ENCODE peak calls at places on chromosomes 7 and 10, in eight cellular contexts. B is thoracic aorta; Z is effector memory CD4-positive, alpha-beta T cell; T is cardiac muscle cell; F is CD8-positive, alpha-beta memory T cell; X is GM23248; U is adipocyte; E is uterus. D is an unnamed sample.
A peak's percentile ranks its signal among the peaks of the same experiment; 100 is the strongest.

GRCh38 chr7:150379590-150380379 is 655 bp downstream of the ZNF775 start:
- DNase-seq in B (no peak), Z (no peak), T (no peak), F (no peak), X (peak; percentile 44), U (peak; percentile 51), E (no peak), D (no peak)

GRCh38 chr10:12351447-12351846 is 2.1 kb downstream of the CAMK1D start:
- DNase-seq in B (no peak), Z (no peak), T (no peak), F (no peak), X (no peak), U (no peak), E (no peak), D (no peak)

GRCh38 chr10:11861341-11861740 is 38.2 kb downstream of the PROSER2 start:
- DNase-seq in B (no peak), Z (no peak), T (no peak), F (no peak), X (no peak), U (no peak), E (no peak), D (no peak)

GRCh38 chr7:141590666-141591065 is 39.5 kb downstream of the AGK start:
- DNase-seq in B (no peak), Z (no peak), T (no peak), F (no peak), X (peak; percentile 1), U (no peak), E (no peak), D (no peak)

GRCh38 chr7:123209786-123210185 is 10.0 kb upstream of the SLC13A1 start:
- DNase-seq in B (no peak), Z (no peak), T (peak; percentile 20), F (no peak), X (no peak), U (no peak), E (no peak), D (no peak)

GRCh38 chr7:145848691-145849090 is 267.9 kb upstream of the CNTNAP2 start:
- DNase-seq in B (no peak), Z (no peak), T (peak; percentile 63), F (no peak), X (no peak), U (no peak), E (no peak), D (no peak)

GRCh38 chr7:2820508-2820934 is 23.6 kb downstream of the GNA12 start:
- DNase-seq in B (peak; percentile 68), Z (no peak), T (no peak), F (no peak), X (peak; percentile 94), U (peak; percentile 94), E (peak; percentile 86), D (peak; percentile 66)

GRCh38 chr10:77405771-77406241 is 231.8 kb downstream of the KCNMA1 start:
- DNase-seq in B (peak; percentile 64), Z (no peak), T (peak; percentile 26), F (no peak), X (peak; percentile 85), U (peak; percentile 76), E (peak; percentile 74), D (peak; percentile 91)

GRCh38 chr7:21996641-21997040 is 50.9 kb upstream of the CDCA7L start:
- DNase-seq in B (no peak), Z (no peak), T (no peak), F (no peak), X (peak; percentile 33), U (peak; percentile 46), E (no peak), D (no peak)

GRCh38 chr7:151251328-151251925 is 2.9 kb upstream of the SMARCD3 start:
- DNase-seq in B (no peak), Z (no peak), T (peak; percentile 75), F (peak; percentile 15), X (peak; percentile 76), U (no peak), E (peak; percentile 72), D (no peak)

GRCh38 chr7:99626661-99627060 is 9.9 kb downstream of the ZSCAN25 start:
- DNase-seq in B (no peak), Z (no peak), T (no peak), F (no peak), X (no peak), U (no peak), E (no peak), D (no peak)

GRCh38 chr7:99625961-99626360 is 9.2 kb downstream of the ZSCAN25 start:
- DNase-seq in B (no peak), Z (no peak), T (no peak), F (no peak), X (no peak), U (no peak), E (no peak), D (no peak)

GRCh38 chr7:99628471-99629465 is 12.0 kb downstream of the ZSCAN25 start:
- DNase-seq in B (no peak), Z (no peak), T (no peak), F (no peak), X (no peak), U (no peak), E (no peak), D (no peak)

GRCh38 chr7:99629643-99630042 is 12.9 kb downstream of the ZSCAN25 start:
- DNase-seq in B (no peak), Z (no peak), T (no peak), F (no peak), X (no peak), U (no peak), E (no peak), D (no peak)

GRCh38 chr7:99627513-99627912 is 10.8 kb downstream of the ZSCAN25 start:
- DNase-seq in B (no peak), Z (no peak), T (no peak), F (no peak), X (no peak), U (no peak), E (no peak), D (no peak)
- H3K36me3 ChIP-seq in B (peaks cover 70% of the 10 kb centered on the region), Z (peaks cover 52% of the 10 kb centered on the region), T (peaks cover 60% of the 10 kb centered on the region), F (peaks cover 42% of the 10 kb centered on the region), X (peaks cover 40% of the 10 kb centered on the region), U (peaks cover 88% of the 10 kb centered on the region), E (no peaks in the 10 kb centered on the region), D (peaks cover 79% of the 10 kb centered on the region)

GRCh38 chr10:21687994-21688301 is 153.9 kb downstream of the MLLT10 start:
- DNase-seq in B (no peak), Z (no peak), T (no peak), F (no peak), X (no peak), U (no peak), E (no peak), D (no peak)

GRCh38 chr10:21687197-21687993 is 153.4 kb downstream of the MLLT10 start:
- DNase-seq in B (no peak), Z (no peak), T (no peak), F (no peak), X (peak; percentile 64), U (peak; percentile 70), E (no peak), D (no peak)

GRCh38 chr10:21688870-21689269 is 154.8 kb downstream of the MLLT10 start:
- DNase-seq in B (no peak), Z (no peak), T (no peak), F (no peak), X (no peak), U (no peak), E (no peak), D (no peak)

GRCh38 chr10:21692909-21693308 is 158.9 kb downstream of the MLLT10 start:
- DNase-seq in B (no peak), Z (no peak), T (no peak), F (no peak), X (no peak), U (no peak), E (no peak), D (no peak)

GRCh38 chr10:21689881-21690280 is 155.8 kb downstream of the MLLT10 start:
- DNase-seq in B (no peak), Z (no peak), T (no peak), F (no peak), X (no peak), U (no peak), E (no peak), D (no peak)
- H3K36me3 ChIP-seq in B (no peaks in the 10 kb centered on the region), Z (peaks cover 21% of the 10 kb centered on the region), T (no peaks in the 10 kb centered on the region), F (peaks cover 6% of the 10 kb centered on the region), X (peaks cover 15% of the 10 kb centered on the region), U (peaks cover 14% of the 10 kb centered on the region), E (no peaks in the 10 kb centered on the region), D (no peaks in the 10 kb centered on the region)

GRCh38 chr7:10644849-10645248 is 328.8 kb upstream of the PHF14 start:
- DNase-seq in B (no peak), Z (no peak), T (no peak), F (no peak), X (no peak), U (no peak), E (no peak), D (no peak)

GRCh38 chr7:10648289-10648688 is 325.4 kb upstream of the PHF14 start:
- DNase-seq in B (no peak), Z (no peak), T (no peak), F (no peak), X (no peak), U (no peak), E (no peak), D (no peak)

GRCh38 chr7:10643545-10643944 is 330.1 kb upstream of the PHF14 start:
- DNase-seq in B (no peak), Z (no peak), T (no peak), F (no peak), X (no peak), U (no peak), E (no peak), D (no peak)

DNA sequence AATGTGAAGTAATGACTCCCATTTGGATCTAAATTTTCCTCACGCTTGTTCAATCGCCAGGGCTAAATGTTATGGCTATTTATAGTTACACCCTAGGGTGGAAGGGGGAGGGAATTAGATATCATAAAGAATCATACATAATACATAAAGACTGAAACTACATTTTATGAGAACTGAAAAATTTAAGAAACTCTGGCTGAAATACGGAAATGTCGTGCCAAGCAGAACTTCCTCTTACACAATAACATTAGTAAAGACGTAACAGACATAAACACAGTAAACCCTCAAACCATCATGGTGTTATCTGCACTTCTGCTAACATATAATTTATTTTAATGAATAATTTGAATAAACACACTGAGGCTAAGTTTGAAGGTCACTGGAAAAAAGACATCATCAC is 327.4 kb upstream of the PHF14 start:
- DNase-seq in B (no peak), Z (no peak), T (no peak), F (no peak), X (no peak), U (no peak), E (no peak), D (no peak)
- H3K36me3 ChIP-seq in B (no peaks in the 10 kb centered on the region), Z (no peaks in the 10 kb centered on the region), T (no peaks in the 10 kb centered on the region), F (no peaks in the 10 kb centered on the region), X (no peaks in the 10 kb centered on the region), U (no peaks in the 10 kb centered on the region), E (no peaks in the 10 kb centered on the region), D (no peaks in the 10 kb centered on the region)

GRCh38 chr7:1181031-1181430 is 21.0 kb upstream of the ZFAND2A start:
- DNase-seq in B (no peak), Z (no peak), T (no peak), F (no peak), X (no peak), U (no peak), E (no peak), D (no peak)
- H3K36me3 ChIP-seq in B (no peaks in the 10 kb centered on the region), Z (no peaks in the 10 kb centered on the region), T (no peaks in the 10 kb centered on the region), F (no peaks in the 10 kb centered on the region), X (no peaks in the 10 kb centered on the region), U (no peaks in the 10 kb centered on the region), E (no peaks in the 10 kb centered on the region), D (no peaks in the 10 kb centered on the region)

GRCh38 chr7:30068117-30068516 is 39.9 kb downstream of the PLEKHA8 start:
- DNase-seq in B (no peak), Z (no peak), T (no peak), F (no peak), X (peak; percentile 92), U (peak; percentile 86), E (no peak), D (no peak)
- H3K36me3 ChIP-seq in B (peaks cover 10% of the 10 kb centered on the region), Z (no peaks in the 10 kb centered on the region), T (peaks cover 15% of the 10 kb centered on the region), F (peaks cover 3% of the 10 kb centered on the region), X (no peaks in the 10 kb centered on the region), U (peaks cover 20% of the 10 kb centered on the region), E (no peaks in the 10 kb centered on the region), D (no peaks in the 10 kb centered on the region)